ENCODE peak calls at places on chromosome 12, in seven cellular contexts. One of them, this sample, is unnamed.

GRCh38 chr12:38508246-38508645 is 191.7 kb downstream of the ALG10B start:
- DNase-seq in AG09319: no peak
- DNase-seq in psoas muscle: no peak
- DNase-seq in HEK293T: no peak
- DNase-seq in activated effector memory CD4-positive, alpha-beta T cell treated with Interleukin-2 at 50 U/mL for 16 hours: no peak
- DNase-seq in D341Med: no peak
- DNase-seq in transverse colon: no peak
- DNase-seq in this sample: no peak

GRCh38 chr12:116604151-116604550 is 45.0 kb downstream of the MAP1LC3B2 start:
- DNase-seq in AG09319: no peak
- DNase-seq in transverse colon: no peak
- DNase-seq in HEK293T: no peak
- DNase-seq in activated effector memory CD4-positive, alpha-beta T cell treated with Interleukin-2 at 50 U/mL for 16 hours: no peak
- DNase-seq in D341Med: no peak
- DNase-seq in psoas muscle: peak
- DNase-seq in this sample: no peak

GRCh38 chr12:14756331-14757143 is 46.7 kb downstream of the WBP11 start:
- DNase-seq in D341Med: no peak
- DNase-seq in AG09319: no peak
- DNase-seq in HEK293T: peak
- DNase-seq in psoas muscle: no peak
- DNase-seq in transverse colon: no peak
- DNase-seq in activated effector memory CD4-positive, alpha-beta T cell treated with Interleukin-2 at 50 U/mL for 16 hours: no peak
- DNase-seq in this sample: no peak

GRCh38 chr12:69007858-69008314 is 74.9 kb upstream of the CPM start:
- DNase-seq in transverse colon: no peak
- DNase-seq in activated effector memory CD4-positive, alpha-beta T cell treated with Interleukin-2 at 50 U/mL for 16 hours: no peak
- DNase-seq in AG09319: no peak
- DNase-seq in HEK293T: no peak
- DNase-seq in psoas muscle: no peak
- DNase-seq in D341Med: no peak
- DNase-seq in this sample: no peak

GRCh38 chr12:30098677-30099076 is 314.9 kb upstream of the TMTC1 start:
- DNase-seq in psoas muscle: no peak
- DNase-seq in transverse colon: no peak
- DNase-seq in D341Med: no peak
- DNase-seq in HEK293T: no peak
- DNase-seq in activated effector memory CD4-positive, alpha-beta T cell treated with Interleukin-2 at 50 U/mL for 16 hours: no peak
- DNase-seq in AG09319: no peak
- DNase-seq in this sample: no peak

GRCh38 chr12:54159140-54159539 is 29.6 kb downstream of the SMUG1 start:
- DNase-seq in transverse colon: no peak
- DNase-seq in HEK293T: peak
- DNase-seq in psoas muscle: no peak
- DNase-seq in D341Med: no peak
- DNase-seq in activated effector memory CD4-positive, alpha-beta T cell treated with Interleukin-2 at 50 U/mL for 16 hours: no peak
- DNase-seq in AG09319: no peak
- DNase-seq in this sample: peak

GRCh38 chr12:34296143-34297041 is 274.1 kb downstream of the ALG10 start:
- DNase-seq in D341Med: no peak
- DNase-seq in HEK293T: no peak
- DNase-seq in AG09319: no peak
- DNase-seq in psoas muscle: peak
- DNase-seq in transverse colon: no peak
- DNase-seq in activated effector memory CD4-positive, alpha-beta T cell treated with Interleukin-2 at 50 U/mL for 16 hours: no peak
- DNase-seq in this sample: no peak

GRCh38 chr12:98516184-98516873 is 939 bp downstream of the TMPO start:
- DNase-seq in AG09319: peak
- DNase-seq in psoas muscle: peak
- DNase-seq in transverse colon: peak
- DNase-seq in D341Med: peak
- DNase-seq in HEK293T: peak
- DNase-seq in activated effector memory CD4-positive, alpha-beta T cell treated with Interleukin-2 at 50 U/mL for 16 hours: peak
- DNase-seq in this sample: peak

GRCh38 chr12:12883369-12884001 is 7.9 kb upstream of the GPRC5A start:
- DNase-seq in D341Med: no peak
- DNase-seq in AG09319: no peak
- DNase-seq in transverse colon: no peak
- DNase-seq in psoas muscle: no peak
- DNase-seq in HEK293T: no peak
- DNase-seq in activated effector memory CD4-positive, alpha-beta T cell treated with Interleukin-2 at 50 U/mL for 16 hours: no peak
- DNase-seq in this sample: no peak

GRCh38 chr12:49482095-49483051 is 56.5 kb upstream of the KCNH3 start:
- DNase-seq in activated effector memory CD4-positive, alpha-beta T cell treated with Interleukin-2 at 50 U/mL for 16 hours: no peak
- DNase-seq in AG09319: no peak
- DNase-seq in transverse colon: no peak
- DNase-seq in D341Med: no peak
- DNase-seq in psoas muscle: no peak
- DNase-seq in HEK293T: no peak
- DNase-seq in this sample: no peak

GRCh38 chr12:88522961-88523360 is 57.3 kb downstream of the KITLG start:
- DNase-seq in AG09319: no peak
- DNase-seq in D341Med: no peak
- DNase-seq in HEK293T: no peak
- DNase-seq in psoas muscle: no peak
- DNase-seq in activated effector memory CD4-positive, alpha-beta T cell treated with Interleukin-2 at 50 U/mL for 16 hours: no peak
- DNase-seq in transverse colon: no peak
- DNase-seq in this sample: no peak

GRCh38 chr12:119412811-119413794 is 78.6 kb downstream of the CCDC60 start:
- DNase-seq in transverse colon: peak
- DNase-seq in AG09319: peak
- DNase-seq in HEK293T: peak
- DNase-seq in psoas muscle: peak
- DNase-seq in activated effector memory CD4-positive, alpha-beta T cell treated with Interleukin-2 at 50 U/mL for 16 hours: no peak
- DNase-seq in D341Med: peak
- DNase-seq in this sample: peak

GRCh38 chr12:642633-643477 is 20.4 kb downstream of the NINJ2 start:
- DNase-seq in HEK293T: peak
- DNase-seq in transverse colon: peak
- DNase-seq in D341Med: peak
- DNase-seq in activated effector memory CD4-positive, alpha-beta T cell treated with Interleukin-2 at 50 U/mL for 16 hours: peak
- DNase-seq in psoas muscle: peak
- DNase-seq in AG09319: peak
- DNase-seq in this sample: peak

GRCh38 chr12:93989913-93990312 is 158.5 kb upstream of the PLXNC1 start:
- DNase-seq in psoas muscle: no peak
- DNase-seq in transverse colon: no peak
- DNase-seq in HEK293T: no peak
- DNase-seq in D341Med: no peak
- DNase-seq in activated effector memory CD4-positive, alpha-beta T cell treated with Interleukin-2 at 50 U/mL for 16 hours: no peak
- DNase-seq in AG09319: no peak
- DNase-seq in this sample: no peak

GRCh38 chr12:32669584-32669983 is 9.5 kb upstream of the DNM1L start:
- DNase-seq in AG09319: no peak
- DNase-seq in transverse colon: no peak
- DNase-seq in D341Med: no peak
- DNase-seq in HEK293T: no peak
- DNase-seq in activated effector memory CD4-positive, alpha-beta T cell treated with Interleukin-2 at 50 U/mL for 16 hours: no peak
- DNase-seq in psoas muscle: no peak
- DNase-seq in this sample: no peak

GRCh38 chr12:53695148-53696138 is 19.6 kb upstream of the ATP5MC2 start:
- DNase-seq in AG09319: no peak
- DNase-seq in D341Med: peak
- DNase-seq in activated effector memory CD4-positive, alpha-beta T cell treated with Interleukin-2 at 50 U/mL for 16 hours: no peak
- DNase-seq in transverse colon: peak
- DNase-seq in HEK293T: peak
- DNase-seq in psoas muscle: peak
- DNase-seq in this sample: no peak

GRCh38 chr12:14410841-14411569 is 45.5 kb downstream of the ATF7IP start:
- DNase-seq in D341Med: no peak
- DNase-seq in AG09319: no peak
- DNase-seq in transverse colon: no peak
- DNase-seq in psoas muscle: no peak
- DNase-seq in HEK293T: no peak
- DNase-seq in activated effector memory CD4-positive, alpha-beta T cell treated with Interleukin-2 at 50 U/mL for 16 hours: no peak
- DNase-seq in this sample: no peak

GRCh38 chr12:48681416-48681737 is 661 bp downstream of the KANSL2 start:
- DNase-seq in transverse colon: no peak
- DNase-seq in activated effector memory CD4-positive, alpha-beta T cell treated with Interleukin-2 at 50 U/mL for 16 hours: no peak
- DNase-seq in AG09319: no peak
- DNase-seq in D341Med: peak
- DNase-seq in psoas muscle: no peak
- DNase-seq in HEK293T: peak
- DNase-seq in this sample: no peak

GRCh38 chr12:58529114-58529665 is 391.1 kb downstream of the LRIG3 start:
- DNase-seq in activated effector memory CD4-positive, alpha-beta T cell treated with Interleukin-2 at 50 U/mL for 16 hours: no peak
- DNase-seq in psoas muscle: no peak
- DNase-seq in HEK293T: no peak
- DNase-seq in D341Med: no peak
- DNase-seq in AG09319: no peak
- DNase-seq in transverse colon: no peak
- DNase-seq in this sample: no peak

GRCh38 chr12:79657136-79657535 is 33.6 kb downstream of the PAWR start:
- DNase-seq in HEK293T: no peak
- DNase-seq in activated effector memory CD4-positive, alpha-beta T cell treated with Interleukin-2 at 50 U/mL for 16 hours: no peak
- DNase-seq in D341Med: no peak
- DNase-seq in psoas muscle: no peak
- DNase-seq in AG09319: no peak
- DNase-seq in transverse colon: no peak
- DNase-seq in this sample: no peak

GRCh38 chr12:57141249-57141648 is 6.2 kb downstream of the LRP1-AS start:
- DNase-seq in D341Med: no peak
- DNase-seq in HEK293T: no peak
- DNase-seq in AG09319: no peak
- DNase-seq in activated effector memory CD4-positive, alpha-beta T cell treated with Interleukin-2 at 50 U/mL for 16 hours: no peak
- DNase-seq in transverse colon: peak
- DNase-seq in psoas muscle: no peak
- DNase-seq in this sample: no peak

GRCh38 chr12:63382930-63383329 is 231.9 kb upstream of the AVPR1A start:
- DNase-seq in transverse colon: no peak
- DNase-seq in activated effector memory CD4-positive, alpha-beta T cell treated with Interleukin-2 at 50 U/mL for 16 hours: no peak
- DNase-seq in psoas muscle: no peak
- DNase-seq in D341Med: no peak
- DNase-seq in HEK293T: no peak
- DNase-seq in AG09319: no peak
- DNase-seq in this sample: no peak

GRCh38 chr12:115354476-115354890 is 670.5 kb upstream of the TBX3 start:
- DNase-seq in psoas muscle: no peak
- DNase-seq in activated effector memory CD4-positive, alpha-beta T cell treated with Interleukin-2 at 50 U/mL for 16 hours: no peak
- DNase-seq in transverse colon: no peak
- DNase-seq in HEK293T: no peak
- DNase-seq in D341Med: no peak
- DNase-seq in AG09319: no peak
- DNase-seq in this sample: no peak

GRCh38 chr12:104694161-104694560 is 237.4 kb downstream of the CHST11 start:
- DNase-seq in AG09319: no peak
- DNase-seq in transverse colon: no peak
- DNase-seq in psoas muscle: no peak
- DNase-seq in HEK293T: no peak
- DNase-seq in activated effector memory CD4-positive, alpha-beta T cell treated with Interleukin-2 at 50 U/mL for 16 hours: no peak
- DNase-seq in D341Med: no peak
- DNase-seq in this sample: no peak

GRCh38 chr12:116599285-116600122 is 40.3 kb downstream of the MAP1LC3B2 start:
- DNase-seq in psoas muscle: peak
- DNase-seq in activated effector memory CD4-positive, alpha-beta T cell treated with Interleukin-2 at 50 U/mL for 16 hours: peak
- DNase-seq in AG09319: no peak
- DNase-seq in transverse colon: peak
- DNase-seq in D341Med: peak
- DNase-seq in HEK293T: peak
- DNase-seq in this sample: peak

GRCh38 chr12:24919346-24920001 is 29.4 kb downstream of the BCAT1 start:
- DNase-seq in psoas muscle: no peak
- DNase-seq in AG09319: no peak
- DNase-seq in activated effector memory CD4-positive, alpha-beta T cell treated with Interleukin-2 at 50 U/mL for 16 hours: no peak
- DNase-seq in transverse colon: no peak
- DNase-seq in HEK293T: no peak
- DNase-seq in D341Med: no peak
- DNase-seq in this sample: no peak